ENCODE peak calls at places on chromosomes 16 and 17, in four cellular contexts. R is prostate gland, Z is mammary epithelial cell, D is esophagus squamous epithelium. Q is an unnamed sample. For H3K27me3, the result is how much of the 10 kb centered on the place peaks cover.

GRCh38 chr17:64326420-64327054 is 63.5 kb upstream of the TEX2 start:
- DNase-seq in R (peak), Z (peak), D (peak), Q (peak)

GRCh38 chr17:74759243-74759801 is 10.9 kb downstream of the NHERF1 start:
- DNase-seq in D (no peak), Z (no peak), R (no peak), Q (peak)

GRCh38 chr16:63461248-63461841 is 1425.1 kb upstream of the CDH8 start:
- DNase-seq in Z (peak), R (peak), D (no peak), Q (no peak)

GRCh38 chr16:69823831-69824563 is 61.9 kb downstream of the WWP2 start:
- DNase-seq in Z (no peak), D (no peak), R (no peak), Q (no peak)

GRCh38 chr17:2705263-2705662 is 6.3 kb downstream of the CLUH start:
- DNase-seq in R (no peak), Z (no peak), D (no peak), Q (no peak)

GRCh38 chr17:73643012-73643845 is 1.0 kb downstream of the SDK2 start:
- DNase-seq in D (no peak), R (peak), Z (peak), Q (peak)

GRCh38 chr17:66387391-66387981 is 85.1 kb downstream of the PRKCA start:
- DNase-seq in R (no peak), D (no peak), Z (no peak), Q (no peak)

GRCh38 chr17:72122002-72122310 is 1.1 kb downstream of the SOX9 start:
- DNase-seq in Z (peak), R (no peak), D (no peak), Q (no peak)

GRCh38 chr16:26569793-26570192 is 496.9 kb upstream of the C16orf82 start:
- DNase-seq in R (no peak), Z (no peak), D (no peak), Q (no peak)

GRCh38 chr17:44898768-44899073 is 524 bp downstream of the EFTUD2 start:
- DNase-seq in D (no peak), Z (no peak), R (no peak), Q (no peak)

GRCh38 chr17:41870627-41871026 is 5.4 kb upstream of the KLHL11 start:
- DNase-seq in D (no peak), Z (no peak), R (peak), Q (no peak)

GRCh38 chr16:14378131-14378551 is 251.9 kb downstream of the PARN start:
- DNase-seq in Z (peak), D (no peak), R (no peak), Q (no peak)

GRCh38 chr17:80943346-80944145 is 48.1 kb upstream of the CHMP6 start:
- DNase-seq in D (no peak), Z (no peak), R (no peak), Q (no peak)

GRCh38 chr16:19008245-19008644 is 24.5 kb downstream of the TMC7 start:
- DNase-seq in R (no peak), D (no peak), Z (peak), Q (no peak)

GRCh38 chr16:85202051-85202601 is 89.9 kb upstream of the CIBAR2 start:
- DNase-seq in R (no peak), Z (no peak), D (no peak), Q (no peak)

GRCh38 chr17:52237151-52237550 is 78.6 kb upstream of the CA10 start:
- DNase-seq in R (no peak), D (no peak), Z (peak), Q (no peak)

GRCh38 chr17:32627233-32628008 is 140.6 kb downstream of the CDK5R1 start:
- DNase-seq in Z (no peak), R (no peak), D (no peak), Q (no peak)

GRCh38 chr17:73950515-73950914 is 253.0 kb upstream of the RPL38 start:
- DNase-seq in Z (no peak), R (no peak), D (no peak), Q (no peak)

GRCh38 chr16:86015606-86016005 is 116.6 kb downstream of the IRF8 start:
- DNase-seq in R (no peak), D (no peak), Z (no peak), Q (no peak)

GRCh38 chr17:11618861-11619566 is 20.7 kb downstream of the DNAH9 start:
- DNase-seq in R (peak), D (no peak), Z (peak), Q (no peak)

GRCh38 chr16:17768257-17768656 is 297.5 kb upstream of the XYLT1 start:
- DNase-seq in R (no peak), Z (peak), D (no peak), Q (no peak)

GRCh38 chr16:85625485-85626117 is 12.5 kb downstream of the GSE1 start:
- DNase-seq in R (no peak), Z (no peak), D (no peak), Q (no peak)

GRCh38 chr17:16255481-16255901 is 38.5 kb downstream of the PIGL start:
- DNase-seq in Z (no peak), D (no peak), R (peak), Q (no peak)

GRCh38 chr16:84504420-84505248 is at the start of gene MEAK7:
- DNase-seq in R (peak), D (peak), Z (peak), Q (peak)

GRCh38 chr17:81002409-81003361 is 11.0 kb downstream of the CHMP6 start:
- DNase-seq in D (no peak), R (no peak), Z (peak), Q (no peak)

GRCh38 chr17:79840204-79840988 is 1.2 kb upstream of the CBX4 start:
- DNase-seq in Z (no peak), R (peak), D (no peak), Q (no peak)
- H3K27me3 ChIP-seq in Z (under half), R (under half), D (under half), Q (under half)

GRCh38 chr16:11396241-11397048 is 51.2 kb downstream of the RMI2 start:
- DNase-seq in D (no peak), R (peak), Z (peak), Q (peak)
- H3K27me3 ChIP-seq in D (under half), R (under half), Z (under half), Q (under half)

GRCh38 chr16:87536795-87537142 is 43.9 kb upstream of the ZCCHC14 start:
- DNase-seq in R (no peak), D (no peak), Z (no peak), Q (no peak)
- H3K27me3 ChIP-seq in R (under half), D (under half), Z (under half), Q (under half)

GRCh38 chr16:89193576-89194293 is 6.6 kb downstream of the SLC22A31 start:
- DNase-seq in D (no peak), R (no peak), Z (no peak), Q (no peak)

GRCh38 chr16:89193021-89193575 is 7.2 kb downstream of the SLC22A31 start:
- DNase-seq in D (no peak), R (no peak), Z (no peak), Q (peak)

GRCh38 chr16:89197033-89197632 is 3.2 kb downstream of the SLC22A31 start:
- DNase-seq in R (no peak), Z (no peak), D (no peak), Q (no peak)

GRCh38 chr16:89195521-89196171 is 4.7 kb downstream of the SLC22A31 start:
- DNase-seq in D (no peak), R (no peak), Z (no peak), Q (no peak)

GRCh38 chr16:89194340-89195311 is 5.7 kb downstream of the SLC22A31 start:
- DNase-seq in R (no peak), Z (no peak), D (no peak), Q (no peak)
- H3K27me3 ChIP-seq in R (under half), Z (under half), D (under half), Q (under half)

GRCh38 chr16:12964466-12964865 is 63.1 kb downstream of the SHISA9 start:
- DNase-seq in D (no peak), Z (no peak), R (no peak), Q (no peak)

GRCh38 chr16:12961621-12962020 is 60.2 kb downstream of the SHISA9 start:
- DNase-seq in D (no peak), Z (no peak), R (no peak), Q (no peak)

GRCh38 chr16:12958366-12958765 is 57.0 kb downstream of the SHISA9 start:
- DNase-seq in R (no peak), D (no peak), Z (no peak), Q (no peak)

DNA sequence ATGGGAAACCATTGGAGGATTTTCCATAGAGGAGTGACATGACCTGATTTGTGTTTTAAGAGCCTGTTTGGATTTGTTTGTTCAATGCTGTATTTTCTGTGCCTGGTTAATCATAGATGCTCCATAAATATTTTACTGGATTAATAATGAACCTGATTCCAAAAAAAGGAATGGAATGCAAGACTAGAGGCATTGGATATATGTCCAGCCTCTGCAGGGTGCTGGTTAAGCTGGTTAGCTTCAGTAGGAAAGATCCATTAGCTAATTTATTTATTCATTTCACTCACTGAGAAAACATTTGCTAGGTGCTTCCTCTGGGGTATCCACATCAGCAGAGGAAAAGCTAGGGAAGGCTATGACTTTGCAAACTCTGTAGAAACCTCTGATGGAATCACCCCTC is 57.7 kb downstream of the SHISA9 start:
- DNase-seq in R (no peak), Z (no peak), D (no peak), Q (no peak)
- H3K27me3 ChIP-seq in R (under half), Z (under half), D (under half), Q (under half)

GRCh38 chr17:49209061-49209571 is 1.3 kb downstream of the GNGT2 start:
- DNase-seq in Z (peak), D (no peak), R (no peak), Q (no peak)
- H3K27me3 ChIP-seq in Z (under half), D (under half), R (under half), Q (under half)

GRCh38 chr17:4587195-4587594 is 2.9 kb downstream of the SMTNL2 start:
- DNase-seq in R (no peak), D (no peak), Z (no peak), Q (no peak)

GRCh38 chr17:4588862-4589625 is 4.7 kb downstream of the SMTNL2 start:
- DNase-seq in D (no peak), R (no peak), Z (no peak), Q (no peak)

GRCh38 chr17:4586043-4586442 is 1.7 kb downstream of the SMTNL2 start:
- DNase-seq in R (no peak), D (no peak), Z (no peak), Q (no peak)

GRCh38 chr17:4588391-4588790 is 4.1 kb downstream of the SMTNL2 start:
- DNase-seq in D (no peak), Z (no peak), R (no peak), Q (no peak)

GRCh38 chr17:4587803-4588202 is 3.5 kb downstream of the SMTNL2 start:
- DNase-seq in D (no peak), R (no peak), Z (no peak), Q (no peak)
- H3K27me3 ChIP-seq in D (under half), R (under half), Z (under half), Q (under half)

GRCh38 chr17:39602533-39603303 is 5.0 kb downstream of the NEUROD2 start:
- DNase-seq in D (no peak), Z (no peak), R (no peak), Q (no peak)
- H3K27me3 ChIP-seq in D (half or more), Z (half or more), R (under half), Q (half or more)

DNA sequence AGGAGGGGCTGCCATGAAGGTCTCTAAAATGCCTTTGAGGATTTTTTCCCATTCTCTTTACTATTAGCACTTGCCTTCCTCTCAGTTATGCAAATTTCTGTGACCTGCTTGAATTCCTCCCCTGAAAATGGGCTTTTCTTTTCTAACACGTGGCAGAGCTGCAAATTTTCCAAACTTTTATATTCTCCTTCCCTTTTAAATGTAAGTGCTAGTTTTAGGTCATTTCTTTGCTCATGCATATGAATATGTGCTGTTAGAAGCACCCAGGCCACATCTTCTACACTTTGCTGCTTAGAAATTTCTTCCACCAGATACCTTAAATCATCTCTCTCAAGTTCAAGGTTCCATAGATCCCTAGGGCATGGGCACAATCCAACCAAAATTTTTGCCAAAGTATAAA is 11.8 kb downstream of the CLEC10A start:
- DNase-seq in R (no peak), D (no peak), Z (no peak), Q (no peak)
- H3K27me3 ChIP-seq in R (under half), D (under half), Z (under half), Q (under half)

Q was measured in CD8-positive, alpha-beta T cell.